ENCODE peak calls at places on chromosomes 3 and 15, in ten cellular contexts. P is uterus, S is right lobe of liver, U is body of pancreas, T is vagina, R is heart left ventricle, H is ovary, N is IMR-90, W is transverse colon, M is lower leg skin. G is an unnamed sample.

GRCh38 chr3:93969443-93969842 is 4.3 kb downstream of the PROS1 start:
- DNase-seq in P (no peak), M (no peak), R (no peak), U (no peak), N (peak; percentile 39), S (no peak), H (no peak), W (no peak), T (no peak), G (peak; percentile 19)

GRCh38 chr15:28107111-28107893 is 8.2 kb upstream of the OCA2 start:
- DNase-seq in R (no peak), P (no peak), W (no peak), M (peak; percentile 86), H (no peak), T (no peak), N (no peak), U (no peak), S (no peak), G (no peak)

GRCh38 chr3:71416868-71417267 is 166.7 kb downstream of the FOXP1 start:
- DNase-seq in P (no peak), U (no peak), H (no peak), W (no peak), N (no peak), R (no peak), T (no peak), S (no peak), M (no peak), G (no peak)

GRCh38 chr3:85922374-85922773 is 963.6 kb downstream of the CADM2 start:
- DNase-seq in U (no peak), M (no peak), H (no peak), S (no peak), R (no peak), W (no peak), T (no peak), P (no peak), N (no peak), G (no peak)

GRCh38 chr3:138944842-138945645 is 1.9 kb downstream of the FOXL2 start:
- DNase-seq in U (no peak), M (peak; percentile 83), S (no peak), H (peak; percentile 38), P (no peak), W (peak; percentile 18), N (no peak), R (no peak), T (no peak), G (no peak)

GRCh38 chr15:63048986-63049665 is 6.6 kb downstream of the TPM1 start:
- DNase-seq in W (peak; percentile 55), M (peak; percentile 90), P (peak; percentile 42), H (peak; percentile 50), R (no peak), S (peak; percentile 74), T (no peak), N (peak; percentile 66), U (peak; percentile 51), G (no peak)

GRCh38 chr3:96319176-96319575 is 495.2 kb upstream of the EPHA6 start:
- DNase-seq in P (no peak), U (no peak), S (no peak), T (no peak), M (no peak), H (no peak), W (no peak), N (no peak), R (no peak), G (no peak)

GRCh38 chr3:27900316-27900715 is 178.2 kb upstream of the EOMES start:
- DNase-seq in H (no peak), R (no peak), N (no peak), S (no peak), M (no peak), T (no peak), W (no peak), P (no peak), U (no peak), G (no peak)

GRCh38 chr3:24541935-24542334 is 47.3 kb upstream of the THRB start:
- DNase-seq in T (no peak), H (no peak), W (no peak), U (no peak), M (no peak), R (no peak), S (no peak), P (no peak), N (no peak), G (no peak)

GRCh38 chr15:28456476-28457395 is 76.0 kb downstream of the GOLGA8G start:
- DNase-seq in S (peak; percentile 69), H (peak; percentile 15), R (peak; percentile 31), N (peak; percentile 0), M (peak; percentile 84), W (no peak), T (peak; percentile 85), U (no peak), P (no peak), G (no peak)

GRCh38 chr15:99706557-99707303 is 26.5 kb downstream of the LYSMD4 start:
- DNase-seq in H (no peak), S (no peak), R (no peak), T (no peak), P (no peak), M (no peak), N (no peak), U (no peak), W (no peak), G (no peak)

GRCh38 chr15:84600687-84601554 is at the start of gene ZSCAN2:
- DNase-seq in S (peak; percentile 97), H (peak; percentile 92), P (peak; percentile 94), T (peak; percentile 95), R (peak; percentile 97), U (peak; percentile 96), W (peak; percentile 96), N (peak; percentile 91), M (peak; percentile 99), G (peak; percentile 88)
- TF ChIP-seq POLR2A in S (peak; percentile 58), H (peak; percentile 26), P (no peak), T (no peak), R (peak; percentile 56), U (peak; percentile 65), W (no peak), N (no peak), M (no peak), G (no peak)

GRCh38 chr3:53046171-53047170 is 598 bp upstream of the SFMBT1 start:
- DNase-seq in M (peak; percentile 95), U (peak; percentile 54), T (no peak), P (peak; percentile 40), S (peak; percentile 72), N (peak; percentile 11), W (peak; percentile 76), H (peak; percentile 51), R (peak; percentile 54), G (no peak)
- TF ChIP-seq POLR2A in M (no peak), U (no peak), T (no peak), P (no peak), S (no peak), N (no peak), W (peak; percentile 18), H (peak; percentile 7), R (no peak), G (no peak)

GRCh38 chr3:49712631-49713317 is 6.7 kb downstream of the AMIGO3 start:
- DNase-seq in S (peak; percentile 39), P (no peak), U (no peak), W (no peak), H (no peak), T (no peak), M (no peak), R (no peak), N (no peak), G (no peak)

GRCh38 chr3:49714728-49715550 is 4.5 kb downstream of the AMIGO3 start:
- DNase-seq in R (no peak), U (no peak), P (no peak), N (no peak), S (peak; percentile 41), M (no peak), T (no peak), W (no peak), H (no peak), G (no peak)

GRCh38 chr3:49712166-49712565 is 7.3 kb downstream of the AMIGO3 start:
- DNase-seq in T (no peak), U (no peak), N (no peak), H (no peak), R (no peak), S (peak; percentile 31), W (no peak), M (no peak), P (no peak), G (no peak)

GRCh38 chr3:49711489-49711888 is 8.0 kb downstream of the AMIGO3 start:
- DNase-seq in W (no peak), S (no peak), P (no peak), T (no peak), U (no peak), M (no peak), N (no peak), H (no peak), R (no peak), G (no peak)

DNA sequence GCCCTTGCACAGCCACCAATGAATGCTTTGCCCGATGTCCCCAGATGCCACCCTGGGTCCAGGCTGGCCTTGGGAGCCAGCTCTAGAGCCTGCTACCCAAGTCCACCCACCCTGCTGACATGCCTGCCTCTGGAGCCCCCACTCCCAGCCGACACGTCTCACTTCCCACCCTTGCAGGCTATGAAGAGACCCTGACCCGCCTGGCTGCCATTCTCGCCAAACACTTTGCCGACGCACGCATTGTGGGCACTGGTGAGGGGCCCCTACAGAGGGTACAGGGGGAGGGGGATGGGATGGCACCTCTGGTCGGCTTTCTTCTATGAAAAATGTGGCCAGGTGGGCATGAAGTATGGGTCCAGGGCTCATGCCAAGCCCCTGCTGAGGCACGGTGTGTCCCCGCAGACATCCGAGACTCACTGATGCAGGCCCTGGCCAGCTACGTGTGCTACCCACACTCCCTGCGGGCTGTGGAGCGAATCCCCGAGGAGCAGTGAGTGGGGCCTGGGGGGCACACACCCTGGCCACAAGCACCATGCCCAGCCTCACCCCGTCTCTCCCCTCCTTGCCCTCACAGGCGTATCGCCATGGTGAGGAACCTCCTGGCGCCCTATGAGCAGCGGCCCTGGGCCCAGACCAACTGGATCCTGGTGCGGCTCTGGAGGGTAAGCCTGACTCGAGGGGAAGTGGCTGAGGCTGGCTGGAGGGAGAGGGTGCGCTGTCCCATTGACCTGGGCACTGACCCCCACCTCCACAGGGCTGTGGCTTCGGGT is 6.0 kb downstream of the AMIGO3 start:
- DNase-seq in S (peak; percentile 38), U (no peak), N (no peak), M (no peak), T (no peak), W (no peak), P (peak; percentile 11), H (no peak), R (no peak), G (no peak)
- TF ChIP-seq POLR2A in S (no peak), U (no peak), N (no peak), M (no peak), T (no peak), W (no peak), P (no peak), H (no peak), R (no peak), G (no peak)

DNA sequence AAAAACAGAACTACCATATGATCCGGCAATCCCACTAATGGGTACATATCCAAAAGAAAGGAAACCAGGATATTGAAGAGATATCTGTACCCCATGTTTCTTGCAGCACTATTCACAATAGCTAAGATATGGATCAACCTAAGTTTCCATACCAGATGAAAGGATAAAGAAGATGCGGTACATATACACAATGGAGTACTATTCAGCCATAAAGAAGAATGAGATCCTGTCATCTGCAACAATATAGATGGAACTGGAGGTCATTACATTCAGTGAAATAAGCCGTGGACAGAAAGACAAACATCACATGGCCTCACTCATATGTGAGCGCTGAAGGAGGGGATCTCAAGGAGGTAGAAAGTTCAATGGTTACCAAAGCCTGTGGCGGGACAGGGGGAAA is 3.0 kb downstream of the SLC41A3 start:
- DNase-seq in U (no peak), H (no peak), S (no peak), T (no peak), W (no peak), N (no peak), M (no peak), P (no peak), R (no peak), G (no peak)
- TF ChIP-seq POLR2A in U (no peak), H (no peak), S (no peak), T (no peak), W (no peak), N (no peak), M (no peak), P (no peak), R (no peak), G (no peak)